ENCODE peak calls at places on chromosomes 11 and 22, in six cellular contexts. E, A, F, Q, K and U are unnamed samples. For H3K9me3 and H3K4me1, the result is how much of the 10 kb centered on the place peaks cover.

GRCh38 chr11:122189259-122189658 is 73.2 kb upstream of the BLID start:
- DNase-seq in A (no peak), Q (no peak), K (no peak), E (no peak), F (peak), U (peak)

GRCh38 chr22:40714514-40714966 is 35.3 kb downstream of the MCHR1 start:
- DNase-seq in A (no peak), Q (no peak), E (no peak), K (no peak), F (peak), U (peak)

GRCh38 chr11:61976813-61977475 is 9.5 kb upstream of the FTH1 start:
- DNase-seq in E (no peak), Q (no peak), F (no peak), K (no peak), A (no peak), U (no peak)

GRCh38 chr11:34548278-34548677 is 34.7 kb upstream of the ELF5 start:
- DNase-seq in E (no peak), K (no peak), A (no peak), F (no peak), Q (no peak), U (no peak)

GRCh38 chr22:38870791-38871359 is 1.1 kb downstream of the CBX6 start:
- DNase-seq in Q (no peak), E (no peak), K (no peak), F (no peak), A (no peak), U (peak)

GRCh38 chr11:131593301-131593700 is 222.9 kb downstream of the NTM start:
- DNase-seq in K (no peak), A (no peak), Q (no peak), F (no peak), E (no peak), U (no peak)

GRCh38 chr11:33064033-33064825 is 24.9 kb downstream of the TCP11L1 start:
- DNase-seq in F (no peak), E (no peak), K (no peak), A (no peak), Q (no peak), U (peak)

GRCh38 chr11:10311802-10312201 is 6.9 kb downstream of the ADM start:
- DNase-seq in Q (no peak), A (no peak), E (no peak), K (no peak), F (no peak), U (no peak)

GRCh38 chr11:8729837-8730696 is 47.5 kb downstream of the RPL27A start:
- DNase-seq in A (no peak), F (no peak), K (no peak), E (no peak), Q (no peak), U (no peak)

GRCh38 chr11:88169481-88169880 is 5.8 kb downstream of the RAB38 start:
- DNase-seq in A (no peak), E (no peak), F (no peak), Q (no peak), K (no peak), U (peak)

GRCh38 chr22:36368359-36368983 is 19.3 kb downstream of the MYH9 start:
- DNase-seq in E (no peak), Q (no peak), K (no peak), A (no peak), F (peak), U (peak)

GRCh38 chr11:75013051-75013450 is 24.3 kb downstream of the NEU3 start:
- DNase-seq in E (no peak), A (no peak), Q (no peak), F (no peak), K (no peak), U (peak)

GRCh38 chr11:65498042-65498726 is 661 bp upstream of the MALAT1 start:
- DNase-seq in E (no peak), Q (peak), A (peak), K (no peak), F (peak), U (peak)

GRCh38 chr22:49712195-49712791 is 115.4 kb downstream of the BRD1 start:
- DNase-seq in F (peak), A (no peak), K (no peak), Q (no peak), E (no peak), U (peak)

GRCh38 chr11:43758942-43759341 is 78.4 kb downstream of the HSD17B12 start:
- DNase-seq in Q (no peak), E (no peak), A (no peak), K (no peak), F (no peak), U (no peak)

GRCh38 chr11:38323961-38324761 is 1726.1 kb upstream of the RAG2 start:
- DNase-seq in F (no peak), K (no peak), A (no peak), Q (no peak), E (no peak), U (no peak)

GRCh38 chr22:48651981-48652538 is 1175.6 kb downstream of the BRD1 start:
- DNase-seq in Q (no peak), F (no peak), A (no peak), K (no peak), E (no peak), U (no peak)

GRCh38 chr22:27757928-27758525 is 43.5 kb downstream of the MN1 start:
- DNase-seq in A (no peak), E (no peak), K (peak), F (no peak), Q (no peak), U (no peak)

GRCh38 chr22:38832005-38832978 is 11.5 kb downstream of the NPTXR start:
- DNase-seq in K (peak), E (peak), F (no peak), Q (no peak), A (no peak), U (no peak)

GRCh38 chr11:72222106-72222891 is 2.3 kb upstream of the INPPL1 start:
- DNase-seq in F (no peak), E (no peak), Q (no peak), A (peak), K (no peak), U (no peak)

GRCh38 chr11:116871248-116871647 is 33.8 kb upstream of the APOA1 start:
- DNase-seq in Q (no peak), A (no peak), F (no peak), K (no peak), E (no peak), U (peak)
- H3K27ac ChIP-seq in Q (no peak), A (no peak), F (no peak), K (peak), E (peak), U (peak)

GRCh38 chr11:126661051-126661450 is 305.6 kb downstream of the ST3GAL4 start:
- DNase-seq in Q (no peak), A (no peak), E (no peak), K (no peak), F (no peak), U (no peak)

GRCh38 chr11:126669416-126669815 is 313.9 kb downstream of the ST3GAL4 start:
- DNase-seq in F (no peak), E (no peak), Q (no peak), K (no peak), A (no peak), U (peak)

GRCh38 chr11:126664193-126664592 is 308.7 kb downstream of the ST3GAL4 start:
- DNase-seq in E (no peak), K (no peak), A (no peak), Q (no peak), F (no peak), U (no peak)

GRCh38 chr11:126662055-126662790 is 306.7 kb downstream of the ST3GAL4 start:
- DNase-seq in F (no peak), Q (no peak), A (no peak), E (no peak), K (no peak), U (no peak)

DNA sequence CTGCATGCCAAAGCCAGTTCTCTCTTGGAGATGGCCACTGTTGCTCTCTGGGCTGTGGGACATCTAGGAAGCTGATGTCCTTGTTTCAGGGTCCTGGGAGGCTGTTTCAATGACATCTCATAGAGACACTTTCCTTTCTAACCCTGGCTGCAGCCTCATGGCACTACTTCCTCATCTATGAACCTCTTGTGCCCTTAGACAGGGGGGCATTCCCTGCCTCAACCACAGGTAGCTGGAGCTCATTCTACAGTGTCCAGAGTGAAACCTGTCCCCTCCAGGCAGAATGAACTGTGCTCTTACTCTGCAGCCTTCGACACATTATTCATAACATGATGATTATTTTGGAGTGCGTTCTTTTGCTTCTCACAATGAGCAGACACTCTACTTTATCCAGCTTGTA is 309.2 kb downstream of the ST3GAL4 start:
- DNase-seq in E (no peak), Q (no peak), F (no peak), K (no peak), A (no peak), U (no peak)
- H3K9me3 ChIP-seq in E (under half), Q (under half), F (under half), K (under half), A (under half), U (under half)

GRCh38 chr11:70551323-70552166 is 153.2 kb downstream of the CTTN start:
- DNase-seq in K (no peak), Q (no peak), E (no peak), F (no peak), A (no peak), U (peak)
- H3K4me1 ChIP-seq in K (under half), Q (under half), E (under half), F (under half), A (under half), U (under half)

GRCh38 chr22:24153353-24153752 is 27.9 kb upstream of the SUSD2 start:
- DNase-seq in K (no peak), A (peak), F (peak), Q (peak), E (no peak), U (peak)
- H3K27ac ChIP-seq in K (peak), A (peak), F (no peak), Q (peak), E (no peak), U (no peak)

GRCh38 chr22:11627798-11628650 is 3900.0 kb upstream of the OR11H1 start:
- DNase-seq in Q (no peak), F (no peak), K (no peak), A (no peak), E (peak), U (no peak)

GRCh38 chr22:11626422-11626773 is 3901.6 kb upstream of the OR11H1 start:
- DNase-seq in A (no peak), K (no peak), F (no peak), Q (no peak), E (peak), U (no peak)

GRCh38 chr22:11627436-11627797 is 3900.6 kb upstream of the OR11H1 start:
- DNase-seq in E (peak), K (no peak), F (no peak), A (no peak), Q (no peak), U (no peak)

GRCh38 chr22:11629661-11630385 is 3898.2 kb upstream of the OR11H1 start:
- DNase-seq in E (peak), A (no peak), F (no peak), Q (no peak), K (no peak), U (no peak)

GRCh38 chr22:11628651-11629511 is 3899.1 kb upstream of the OR11H1 start:
- DNase-seq in K (no peak), Q (no peak), E (peak), F (no peak), A (no peak), U (no peak)
- H3K9me3 ChIP-seq in K (under half), Q (under half), E (under half), F (under half), A (under half), U (under half)

GRCh38 chr11:45929486-45930030 is 7.1 kb downstream of the LARGE2 start:
- DNase-seq in K (no peak), F (no peak), A (no peak), Q (no peak), E (no peak), U (peak)

GRCh38 chr11:45927684-45928413 is 5.4 kb downstream of the LARGE2 start:
- DNase-seq in F (no peak), E (peak), Q (no peak), A (no peak), K (no peak), U (no peak)

GRCh38 chr11:45930031-45930794 is 7.8 kb downstream of the LARGE2 start:
- DNase-seq in Q (peak), E (no peak), F (peak), K (peak), A (peak), U (no peak)

GRCh38 chr11:45927332-45927683 is 4.9 kb downstream of the LARGE2 start:
- DNase-seq in A (no peak), K (no peak), F (no peak), E (peak), Q (no peak), U (no peak)

DNA sequence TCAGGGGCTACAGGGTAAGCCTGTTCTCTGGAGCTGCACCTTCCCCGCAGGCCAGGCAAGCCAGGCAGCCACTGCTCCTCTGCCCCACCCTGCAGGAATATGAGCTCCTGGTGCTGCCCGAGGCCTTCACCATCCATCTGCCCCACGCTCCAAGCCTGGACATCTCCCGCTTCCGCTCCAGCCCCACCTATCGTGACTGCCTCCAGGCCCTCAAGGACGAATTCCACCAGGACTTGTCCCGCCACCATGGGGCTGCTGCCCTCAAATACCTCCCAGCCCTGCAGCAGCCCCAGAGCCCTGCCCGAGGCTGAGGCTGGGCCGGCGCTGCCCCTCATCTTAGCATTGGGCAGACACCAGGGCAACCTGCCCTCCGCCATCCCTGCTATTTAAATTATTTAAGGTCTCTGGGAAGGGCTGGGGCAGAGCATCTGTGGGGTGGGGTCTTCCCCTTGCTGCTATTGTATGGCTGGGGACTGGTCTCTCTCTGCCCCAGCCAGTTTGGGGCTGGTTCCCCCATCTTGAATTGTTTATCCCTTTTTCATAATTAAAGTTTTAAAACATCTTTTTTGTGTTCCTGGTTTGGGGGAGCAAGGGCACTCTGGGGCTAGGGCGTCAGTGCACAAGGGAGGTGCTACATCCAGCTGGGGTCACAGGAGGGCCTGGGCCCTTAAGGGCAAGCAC is 6.2 kb downstream of the LARGE2 start:
- DNase-seq in K (no peak), A (no peak), Q (no peak), E (peak), F (no peak), U (no peak)
- H3K4me1 ChIP-seq in K (under half), A (half or more), Q (under half), E (half or more), F (under half), U (under half)